ENCODE peak calls at places on chromosomes 6 and 20, in ten cellular contexts. K is GM12891; I is brain microvascular endothelial cell; U is astrocyte of the spinal cord; H is stimulated activated naive CD8-positive, alpha-beta T cell treated with anti-CD3 and anti-CD28 coated beads, Interleukin-15, Interleukin-2, amounts not matched to agents 100 U/mL and 50 U/mL, for 24 hours; D is H54; F is PC-3; S is HCT116; Y is dorsolateral prefrontal cortex; O is A172. C is an unnamed sample.
A peak's percentile ranks its signal among the peaks of the same experiment; 100 is the strongest.

GRCh38 chr6:31966997-31967925 is 4.7 kb downstream of the DXO start:
- DNase-seq in F (no peak), U (no peak), K (no peak), Y (no peak), O (no peak), I (no peak), H (no peak), D (no peak), S (no peak), C (no peak)

GRCh38 chr20:14401479-14402138 is 64.2 kb upstream of the FLRT3 start:
- DNase-seq in D (no peak), K (no peak), O (no peak), H (no peak), S (no peak), Y (no peak), I (no peak), U (no peak), F (no peak), C (peak; percentile 68)

GRCh38 chr6:79353226-79353625 is 118.7 kb upstream of the HMGN3 start:
- DNase-seq in H (no peak), F (peak; percentile 49), O (no peak), D (no peak), S (no peak), K (no peak), I (peak; percentile 21), Y (no peak), U (no peak), C (no peak)

GRCh38 chr6:170286246-170286933 is 4.5 kb downstream of the DLL1 start:
- DNase-seq in S (no peak), U (no peak), F (no peak), H (no peak), O (no peak), Y (peak; percentile 76), I (no peak), D (no peak), K (no peak), C (peak; percentile 80)

GRCh38 chr6:70108230-70108629 is 194.7 kb downstream of the COL9A1 start:
- DNase-seq in S (peak; percentile 10), Y (no peak), D (no peak), U (peak; percentile 50), K (peak; percentile 7), H (no peak), F (peak; percentile 54), O (peak; percentile 29), I (peak; percentile 18), C (peak; percentile 72)

GRCh38 chr20:58198384-58198783 is 30.1 kb downstream of the ANKRD60 start:
- DNase-seq in H (no peak), K (no peak), F (no peak), D (no peak), Y (no peak), S (no peak), U (no peak), O (no peak), I (no peak), C (no peak)

GRCh38 chr6:37221585-37222124 is 35.9 kb upstream of the TBC1D22B start:
- DNase-seq in Y (no peak), I (no peak), F (no peak), O (no peak), U (no peak), H (no peak), S (no peak), K (no peak), D (no peak), C (no peak)

GRCh38 chr6:15096894-15097837 is 148.7 kb upstream of the JARID2 start:
- DNase-seq in O (peak; percentile 54), U (no peak), H (peak; percentile 5), F (no peak), D (no peak), I (peak; percentile 42), Y (no peak), K (no peak), S (no peak), C (no peak)

GRCh38 chr6:123997223-123997622 is 193.6 kb downstream of the NKAIN2 start:
- DNase-seq in O (no peak), F (no peak), Y (no peak), U (no peak), D (no peak), S (no peak), I (no peak), H (no peak), K (no peak), C (no peak)

GRCh38 chr6:53998293-53998692 is 113.0 kb upstream of the MLIP start:
- DNase-seq in D (no peak), H (no peak), I (no peak), Y (no peak), U (no peak), S (no peak), K (no peak), O (no peak), F (no peak), C (no peak)

GRCh38 chr6:116475151-116475550 is 14.0 kb downstream of the CALHM6 start:
- DNase-seq in K (no peak), S (no peak), F (no peak), Y (no peak), H (no peak), O (no peak), I (no peak), U (no peak), D (no peak), C (peak; percentile 41)

GRCh38 chr6:168388641-168389633 is 52.0 kb upstream of the SMOC2 start:
- DNase-seq in U (no peak), H (no peak), Y (no peak), F (no peak), O (no peak), I (no peak), D (no peak), S (no peak), K (no peak), C (no peak)

GRCh38 chr20:62727584-62728027 is 19.0 kb downstream of the NTSR1 start:
- DNase-seq in I (no peak), H (no peak), O (no peak), F (no peak), Y (no peak), S (no peak), U (no peak), K (no peak), D (no peak), C (no peak)

GRCh38 chr6:11538049-11538798 is 675 bp downstream of the TMEM170B start:
- DNase-seq in D (no peak), F (no peak), O (peak; percentile 10), K (peak; percentile 31), I (no peak), S (no peak), U (peak; percentile 5), H (peak; percentile 38), Y (peak; percentile 32), C (peak; percentile 51)

GRCh38 chr6:154653853-154654252 is 79.4 kb upstream of the SCAF8 start:
- DNase-seq in S (no peak), F (peak; percentile 48), Y (no peak), K (no peak), O (peak; percentile 88), U (peak; percentile 73), H (no peak), I (peak; percentile 89), D (peak; percentile 50), C (no peak)

GRCh38 chr6:22147983-22148797 is 148.6 kb downstream of the PRL start:
- DNase-seq in K (no peak), F (peak; percentile 54), I (peak; percentile 90), S (no peak), Y (no peak), D (peak; percentile 7), U (peak; percentile 90), O (peak; percentile 29), H (no peak), C (peak; percentile 59)

GRCh38 chr6:22877946-22878705 is 308.8 kb downstream of the HDGFL1 start:
- DNase-seq in O (peak; percentile 36), U (peak; percentile 87), Y (no peak), D (no peak), K (no peak), F (no peak), I (peak; percentile 88), H (no peak), S (no peak), C (no peak)

GRCh38 chr20:13220194-13220856 is 749 bp upstream of the ISM1 start:
- DNase-seq in Y (no peak), S (no peak), F (no peak), K (peak; percentile 26), U (peak; percentile 23), H (peak; percentile 46), O (no peak), D (no peak), I (no peak), C (peak; percentile 28)

GRCh38 chr20:36808317-36809257 is 35.0 kb upstream of the DSN1 start:
- DNase-seq in S (peak; percentile 42), Y (no peak), F (peak; percentile 66), H (peak; percentile 86), U (peak; percentile 72), O (peak; percentile 50), I (peak; percentile 84), K (peak; percentile 73), D (peak; percentile 93), C (peak; percentile 64)

GRCh38 chr6:104483225-104483834 is 376.4 kb downstream of the HACE1 start:
- DNase-seq in U (peak; percentile 0), K (no peak), F (peak; percentile 44), Y (no peak), I (no peak), H (no peak), O (peak; percentile 1), D (no peak), S (peak; percentile 15), C (peak; percentile 51)

GRCh38 chr6:149634315-149634714 is 14.2 kb downstream of the KATNA1 start:
- DNase-seq in U (no peak), F (no peak), Y (no peak), O (no peak), D (no peak), I (no peak), H (no peak), S (no peak), K (no peak), C (no peak)

GRCh38 chr6:36139431-36139830 is 9.1 kb downstream of the MAPK13 start:
- DNase-seq in U (no peak), I (no peak), S (no peak), D (no peak), F (no peak), Y (peak; percentile 61), O (no peak), K (no peak), H (no peak), C (peak; percentile 36)

GRCh38 chr6:4282926-4283325 is 147.6 kb upstream of the ECI2 start:
- DNase-seq in Y (no peak), I (no peak), F (no peak), K (no peak), H (no peak), D (no peak), O (no peak), U (no peak), S (no peak), C (no peak)

GRCh38 chr6:119314894-119315272 is 34.7 kb downstream of the MAN1A1 start:
- DNase-seq in F (no peak), U (no peak), D (no peak), H (no peak), S (no peak), I (no peak), K (no peak), Y (no peak), O (no peak), C (no peak)

GRCh38 chr6:4093288-4093687 is 14.4 kb upstream of the FAM217A start:
- DNase-seq in D (no peak), I (no peak), U (no peak), K (no peak), Y (no peak), O (no peak), H (no peak), S (no peak), F (no peak), C (peak; percentile 68)

GRCh38 chr6:112041535-112041934 is 12.4 kb upstream of the CCN6 start:
- DNase-seq in O (peak; percentile 13), S (no peak), I (no peak), K (no peak), F (no peak), H (no peak), D (no peak), U (no peak), Y (no peak), C (no peak)

GRCh38 chr6:27161946-27162603 is 85.4 kb upstream of the PRSS16 start:
- DNase-seq in S (peak; percentile 62), I (peak; percentile 80), H (peak; percentile 51), U (peak; percentile 69), F (peak; percentile 88), Y (peak; percentile 50), D (no peak), K (no peak), O (peak; percentile 68), C (peak; percentile 75)

C was measured in A673.